ENCODE peak calls at places on chromosomes 7 and 10, in seven cellular contexts. One of them, this sample, is unnamed.

GRCh38 chr10:14009315-14010082 is 321.2 kb downstream of the FRMD4A start:
- DNase-seq in NCI-H1092: no peak
- DNase-seq in stimulated activated CD4-positive, alpha-beta T cell treated with anti-CD3 and anti-CD28 coated beads, TNF-alpha, amount 100 ng/mL, for 4 hours: peak; percentile 69
- DNase-seq in K562: no peak
- DNase-seq in CD4-positive, CD25-positive, alpha-beta regulatory T cell: peak; percentile 68
- DNase-seq in SHP77: no peak
- DNase-seq in glomerular endothelial cell: no peak
- DNase-seq in this sample: no peak

GRCh38 chr7:134850048-134850447 is 70.6 kb downstream of the CALD1 start:
- DNase-seq in K562: no peak
- DNase-seq in CD4-positive, CD25-positive, alpha-beta regulatory T cell: no peak
- DNase-seq in stimulated activated CD4-positive, alpha-beta T cell treated with anti-CD3 and anti-CD28 coated beads, TNF-alpha, amount 100 ng/mL, for 4 hours: no peak
- DNase-seq in NCI-H1092: no peak
- DNase-seq in glomerular endothelial cell: no peak
- DNase-seq in SHP77: no peak
- DNase-seq in this sample: no peak

GRCh38 chr10:92688927-92689662 is 660 bp upstream of the HHEX start:
- DNase-seq in K562: peak; percentile 55
- DNase-seq in CD4-positive, CD25-positive, alpha-beta regulatory T cell: peak; percentile 24
- DNase-seq in glomerular endothelial cell: no peak
- DNase-seq in stimulated activated CD4-positive, alpha-beta T cell treated with anti-CD3 and anti-CD28 coated beads, TNF-alpha, amount 100 ng/mL, for 4 hours: no peak
- DNase-seq in SHP77: no peak
- DNase-seq in NCI-H1092: peak; percentile 10
- DNase-seq in this sample: peak; percentile 53

GRCh38 chr10:33370434-33370930 is 36.0 kb upstream of the NRP1 start:
- DNase-seq in CD4-positive, CD25-positive, alpha-beta regulatory T cell: no peak
- DNase-seq in SHP77: no peak
- DNase-seq in stimulated activated CD4-positive, alpha-beta T cell treated with anti-CD3 and anti-CD28 coated beads, TNF-alpha, amount 100 ng/mL, for 4 hours: no peak
- DNase-seq in K562: no peak
- DNase-seq in NCI-H1092: no peak
- DNase-seq in glomerular endothelial cell: no peak
- DNase-seq in this sample: no peak

GRCh38 chr10:43727935-43728334 is 79.3 kb upstream of the ZNF32 start:
- DNase-seq in glomerular endothelial cell: no peak
- DNase-seq in stimulated activated CD4-positive, alpha-beta T cell treated with anti-CD3 and anti-CD28 coated beads, TNF-alpha, amount 100 ng/mL, for 4 hours: no peak
- DNase-seq in SHP77: no peak
- DNase-seq in K562: no peak
- DNase-seq in NCI-H1092: no peak
- DNase-seq in CD4-positive, CD25-positive, alpha-beta regulatory T cell: no peak
- DNase-seq in this sample: no peak

GRCh38 chr7:22201182-22201880 is 155.6 kb downstream of the RAPGEF5 start:
- DNase-seq in CD4-positive, CD25-positive, alpha-beta regulatory T cell: no peak
- DNase-seq in K562: no peak
- DNase-seq in stimulated activated CD4-positive, alpha-beta T cell treated with anti-CD3 and anti-CD28 coated beads, TNF-alpha, amount 100 ng/mL, for 4 hours: no peak
- DNase-seq in glomerular endothelial cell: no peak
- DNase-seq in SHP77: no peak
- DNase-seq in NCI-H1092: no peak
- DNase-seq in this sample: no peak

GRCh38 chr7:12572941-12573340 is 2.4 kb downstream of the SCIN start:
- DNase-seq in SHP77: no peak
- DNase-seq in NCI-H1092: no peak
- DNase-seq in glomerular endothelial cell: no peak
- DNase-seq in K562: no peak
- DNase-seq in stimulated activated CD4-positive, alpha-beta T cell treated with anti-CD3 and anti-CD28 coated beads, TNF-alpha, amount 100 ng/mL, for 4 hours: no peak
- DNase-seq in CD4-positive, CD25-positive, alpha-beta regulatory T cell: no peak
- DNase-seq in this sample: no peak

GRCh38 chr7:66697451-66698438 is 42.8 kb upstream of the RABGEF1 start:
- DNase-seq in SHP77: no peak
- DNase-seq in K562: peak; percentile 37
- DNase-seq in glomerular endothelial cell: no peak
- DNase-seq in CD4-positive, CD25-positive, alpha-beta regulatory T cell: no peak
- DNase-seq in stimulated activated CD4-positive, alpha-beta T cell treated with anti-CD3 and anti-CD28 coated beads, TNF-alpha, amount 100 ng/mL, for 4 hours: no peak
- DNase-seq in NCI-H1092: no peak
- DNase-seq in this sample: no peak

GRCh38 chr10:132434405-132435005 is 37.5 kb downstream of the PWWP2B start:
- DNase-seq in K562: peak; percentile 66
- DNase-seq in stimulated activated CD4-positive, alpha-beta T cell treated with anti-CD3 and anti-CD28 coated beads, TNF-alpha, amount 100 ng/mL, for 4 hours: no peak
- DNase-seq in SHP77: peak; percentile 83
- DNase-seq in NCI-H1092: no peak
- DNase-seq in CD4-positive, CD25-positive, alpha-beta regulatory T cell: peak; percentile 41
- DNase-seq in glomerular endothelial cell: no peak
- DNase-seq in this sample: peak; percentile 55

GRCh38 chr10:4074559-4075407 is 289.8 kb upstream of the KLF6 start:
- DNase-seq in SHP77: no peak
- DNase-seq in K562: no peak
- DNase-seq in stimulated activated CD4-positive, alpha-beta T cell treated with anti-CD3 and anti-CD28 coated beads, TNF-alpha, amount 100 ng/mL, for 4 hours: no peak
- DNase-seq in CD4-positive, CD25-positive, alpha-beta regulatory T cell: no peak
- DNase-seq in glomerular endothelial cell: no peak
- DNase-seq in NCI-H1092: no peak
- DNase-seq in this sample: no peak

GRCh38 chr10:74628136-74628535 is 198.3 kb upstream of the KAT6B start:
- DNase-seq in CD4-positive, CD25-positive, alpha-beta regulatory T cell: no peak
- DNase-seq in SHP77: no peak
- DNase-seq in stimulated activated CD4-positive, alpha-beta T cell treated with anti-CD3 and anti-CD28 coated beads, TNF-alpha, amount 100 ng/mL, for 4 hours: no peak
- DNase-seq in K562: no peak
- DNase-seq in glomerular endothelial cell: no peak
- DNase-seq in NCI-H1092: no peak
- DNase-seq in this sample: no peak

GRCh38 chr10:52654201-52654600 is 118.4 kb downstream of the MBL2 start:
- DNase-seq in NCI-H1092: no peak
- DNase-seq in glomerular endothelial cell: no peak
- DNase-seq in CD4-positive, CD25-positive, alpha-beta regulatory T cell: no peak
- DNase-seq in SHP77: no peak
- DNase-seq in stimulated activated CD4-positive, alpha-beta T cell treated with anti-CD3 and anti-CD28 coated beads, TNF-alpha, amount 100 ng/mL, for 4 hours: no peak
- DNase-seq in K562: no peak
- DNase-seq in this sample: no peak

GRCh38 chr10:109953745-109954144 is 30.4 kb upstream of the XPNPEP1 start:
- DNase-seq in NCI-H1092: no peak
- DNase-seq in SHP77: no peak
- DNase-seq in K562: no peak
- DNase-seq in CD4-positive, CD25-positive, alpha-beta regulatory T cell: no peak
- DNase-seq in glomerular endothelial cell: no peak
- DNase-seq in stimulated activated CD4-positive, alpha-beta T cell treated with anti-CD3 and anti-CD28 coated beads, TNF-alpha, amount 100 ng/mL, for 4 hours: no peak
- DNase-seq in this sample: no peak

GRCh38 chr10:68192113-68192512 is 39.8 kb downstream of the ATOH7 start:
- DNase-seq in K562: no peak
- DNase-seq in SHP77: no peak
- DNase-seq in stimulated activated CD4-positive, alpha-beta T cell treated with anti-CD3 and anti-CD28 coated beads, TNF-alpha, amount 100 ng/mL, for 4 hours: no peak
- DNase-seq in glomerular endothelial cell: no peak
- DNase-seq in NCI-H1092: no peak
- DNase-seq in CD4-positive, CD25-positive, alpha-beta regulatory T cell: no peak
- DNase-seq in this sample: no peak

GRCh38 chr7:50653116-50653854 is 88.1 kb upstream of the DDC start:
- DNase-seq in glomerular endothelial cell: no peak
- DNase-seq in K562: no peak
- DNase-seq in CD4-positive, CD25-positive, alpha-beta regulatory T cell: no peak
- DNase-seq in stimulated activated CD4-positive, alpha-beta T cell treated with anti-CD3 and anti-CD28 coated beads, TNF-alpha, amount 100 ng/mL, for 4 hours: no peak
- DNase-seq in NCI-H1092: no peak
- DNase-seq in SHP77: no peak
- DNase-seq in this sample: no peak

GRCh38 chr7:151486074-151486473 is 33.6 kb downstream of the RHEB start:
- DNase-seq in NCI-H1092: no peak
- DNase-seq in CD4-positive, CD25-positive, alpha-beta regulatory T cell: no peak
- DNase-seq in stimulated activated CD4-positive, alpha-beta T cell treated with anti-CD3 and anti-CD28 coated beads, TNF-alpha, amount 100 ng/mL, for 4 hours: no peak
- DNase-seq in K562: no peak
- DNase-seq in glomerular endothelial cell: no peak
- DNase-seq in SHP77: no peak
- DNase-seq in this sample: no peak

GRCh38 chr10:2968401-2968800 is 98.9 kb upstream of the PFKP start:
- DNase-seq in glomerular endothelial cell: no peak
- DNase-seq in NCI-H1092: no peak
- DNase-seq in SHP77: no peak
- DNase-seq in K562: no peak
- DNase-seq in stimulated activated CD4-positive, alpha-beta T cell treated with anti-CD3 and anti-CD28 coated beads, TNF-alpha, amount 100 ng/mL, for 4 hours: no peak
- DNase-seq in CD4-positive, CD25-positive, alpha-beta regulatory T cell: no peak
- DNase-seq in this sample: no peak

GRCh38 chr10:73097305-73097670 is 622 bp upstream of the P4HA1 start:
- DNase-seq in CD4-positive, CD25-positive, alpha-beta regulatory T cell: no peak
- DNase-seq in K562: no peak
- DNase-seq in SHP77: no peak
- DNase-seq in glomerular endothelial cell: no peak
- DNase-seq in NCI-H1092: no peak
- DNase-seq in stimulated activated CD4-positive, alpha-beta T cell treated with anti-CD3 and anti-CD28 coated beads, TNF-alpha, amount 100 ng/mL, for 4 hours: no peak
- DNase-seq in this sample: no peak

GRCh38 chr7:42414961-42415505 is 178.0 kb upstream of the GLI3 start:
- DNase-seq in NCI-H1092: no peak
- DNase-seq in SHP77: no peak
- DNase-seq in CD4-positive, CD25-positive, alpha-beta regulatory T cell: no peak
- DNase-seq in stimulated activated CD4-positive, alpha-beta T cell treated with anti-CD3 and anti-CD28 coated beads, TNF-alpha, amount 100 ng/mL, for 4 hours: no peak
- DNase-seq in K562: no peak
- DNase-seq in glomerular endothelial cell: no peak
- DNase-seq in this sample: no peak

GRCh38 chr7:100679927-100680588 is 6.5 kb downstream of the GNB2 start:
- DNase-seq in stimulated activated CD4-positive, alpha-beta T cell treated with anti-CD3 and anti-CD28 coated beads, TNF-alpha, amount 100 ng/mL, for 4 hours: no peak
- DNase-seq in K562: peak; percentile 15
- DNase-seq in glomerular endothelial cell: no peak
- DNase-seq in SHP77: no peak
- DNase-seq in CD4-positive, CD25-positive, alpha-beta regulatory T cell: no peak
- DNase-seq in NCI-H1092: no peak
- DNase-seq in this sample: peak; percentile 42

GRCh38 chr7:657565-658119 is 68.9 kb upstream of the DNAAF5 start:
- DNase-seq in stimulated activated CD4-positive, alpha-beta T cell treated with anti-CD3 and anti-CD28 coated beads, TNF-alpha, amount 100 ng/mL, for 4 hours: no peak
- DNase-seq in CD4-positive, CD25-positive, alpha-beta regulatory T cell: no peak
- DNase-seq in glomerular endothelial cell: no peak
- DNase-seq in NCI-H1092: no peak
- DNase-seq in K562: no peak
- DNase-seq in SHP77: no peak
- DNase-seq in this sample: peak; percentile 42

GRCh38 chr7:67955061-67955460 is 958.4 kb downstream of the TYW1 start:
- DNase-seq in SHP77: no peak
- DNase-seq in K562: no peak
- DNase-seq in stimulated activated CD4-positive, alpha-beta T cell treated with anti-CD3 and anti-CD28 coated beads, TNF-alpha, amount 100 ng/mL, for 4 hours: no peak
- DNase-seq in glomerular endothelial cell: no peak
- DNase-seq in NCI-H1092: no peak
- DNase-seq in CD4-positive, CD25-positive, alpha-beta regulatory T cell: no peak
- DNase-seq in this sample: no peak